ENCODE peak calls at places on chromosomes 4 and X, in four cellular contexts. One of them, this sample, is unnamed.

GRCh38 chr4:38004887-38005286 is 44.7 kb downstream of the PTTG2 start:
- DNase-seq in lower leg skin: no peak
- DNase-seq in effector memory CD4-positive, alpha-beta T cell: no peak
- DNase-seq in heart right ventricle: no peak
- DNase-seq in this sample: no peak

GRCh38 chr4:8291701-8292387 is 22.3 kb downstream of the HTRA3 start:
- DNase-seq in lower leg skin: peak; percentile 68
- DNase-seq in effector memory CD4-positive, alpha-beta T cell: no peak
- DNase-seq in heart right ventricle: no peak
- DNase-seq in this sample: no peak

GRCh38 chrX:51894697-51895336 is 1.4 kb downstream of the MAGED1 start:
- DNase-seq in lower leg skin: no peak
- DNase-seq in effector memory CD4-positive, alpha-beta T cell: no peak
- DNase-seq in heart right ventricle: peak; percentile 12
- DNase-seq in this sample: peak; percentile 46

GRCh38 chr4:126558596-126558995 is 1074.2 kb upstream of the INTU start:
- DNase-seq in lower leg skin: no peak
- DNase-seq in effector memory CD4-positive, alpha-beta T cell: no peak
- DNase-seq in heart right ventricle: no peak
- DNase-seq in this sample: no peak

GRCh38 chr4:93777081-93777460 is 51.5 kb upstream of the ATOH1 start:
- DNase-seq in lower leg skin: no peak
- DNase-seq in effector memory CD4-positive, alpha-beta T cell: no peak
- DNase-seq in heart right ventricle: no peak
- DNase-seq in this sample: no peak

GRCh38 chrX:64350047-64350446 is 45.2 kb downstream of the MTMR8 start:
- DNase-seq in lower leg skin: no peak
- DNase-seq in effector memory CD4-positive, alpha-beta T cell: no peak
- DNase-seq in heart right ventricle: no peak
- DNase-seq in this sample: no peak

GRCh38 chrX:119067023-119067739 is 5.6 kb upstream of the CT47C1 start:
- DNase-seq in lower leg skin: no peak
- DNase-seq in effector memory CD4-positive, alpha-beta T cell: no peak
- DNase-seq in heart right ventricle: peak; percentile 46
- DNase-seq in this sample: peak; percentile 48

GRCh38 chr4:15964159-15964558 is 1.2 kb upstream of the FGFBP2 start:
- DNase-seq in lower leg skin: no peak
- DNase-seq in effector memory CD4-positive, alpha-beta T cell: no peak
- DNase-seq in heart right ventricle: no peak
- DNase-seq in this sample: no peak

GRCh38 chr4:142960867-142961644 is 115.0 kb upstream of the INPP4B start:
- DNase-seq in lower leg skin: no peak
- DNase-seq in effector memory CD4-positive, alpha-beta T cell: no peak
- DNase-seq in heart right ventricle: no peak
- DNase-seq in this sample: no peak

GRCh38 chr4:97073194-97073593 is 1070.1 kb downstream of the STPG2 start:
- DNase-seq in lower leg skin: no peak
- DNase-seq in effector memory CD4-positive, alpha-beta T cell: no peak
- DNase-seq in heart right ventricle: no peak
- DNase-seq in this sample: no peak

GRCh38 chr4:27176400-27176799 is 315.8 kb downstream of the STIM2 start:
- DNase-seq in lower leg skin: no peak
- DNase-seq in effector memory CD4-positive, alpha-beta T cell: no peak
- DNase-seq in heart right ventricle: no peak
- DNase-seq in this sample: peak; percentile 10

GRCh38 chr4:83686166-83686565 is 150.3 kb downstream of the GPAT3 start:
- DNase-seq in lower leg skin: no peak
- DNase-seq in effector memory CD4-positive, alpha-beta T cell: no peak
- DNase-seq in heart right ventricle: no peak
- DNase-seq in this sample: no peak

GRCh38 chrX:14398725-14399124 is 130.6 kb upstream of the GLRA2 start:
- DNase-seq in lower leg skin: no peak
- DNase-seq in effector memory CD4-positive, alpha-beta T cell: no peak
- DNase-seq in heart right ventricle: no peak
- DNase-seq in this sample: no peak

GRCh38 chr4:6513678-6514077 is 41.3 kb upstream of the PPP2R2C start:
- DNase-seq in lower leg skin: no peak
- DNase-seq in effector memory CD4-positive, alpha-beta T cell: no peak
- DNase-seq in heart right ventricle: no peak
- DNase-seq in this sample: no peak

GRCh38 chrX:109841869-109842579 is 109.0 kb upstream of the ACSL4 start:
- DNase-seq in lower leg skin: no peak
- DNase-seq in effector memory CD4-positive, alpha-beta T cell: no peak
- DNase-seq in heart right ventricle: no peak
- DNase-seq in this sample: no peak

GRCh38 chr4:7398788-7399432 is 35.8 kb downstream of the PSAPL1 start:
- DNase-seq in lower leg skin: no peak
- DNase-seq in effector memory CD4-positive, alpha-beta T cell: no peak
- DNase-seq in heart right ventricle: no peak
- DNase-seq in this sample: no peak

GRCh38 chr4:152935138-152935537 is 985 bp upstream of the FHDC1 start:
- DNase-seq in lower leg skin: no peak
- DNase-seq in effector memory CD4-positive, alpha-beta T cell: no peak
- DNase-seq in heart right ventricle: no peak
- DNase-seq in this sample: no peak

GRCh38 chr4:54232151-54232688 is 3.1 kb downstream of the PDGFRA start:
- DNase-seq in lower leg skin: no peak
- DNase-seq in effector memory CD4-positive, alpha-beta T cell: no peak
- DNase-seq in heart right ventricle: no peak
- DNase-seq in this sample: no peak

GRCh38 chrX:20143539-20143938 is 1.9 kb upstream of the EIF1AX start:
- DNase-seq in lower leg skin: no peak
- DNase-seq in effector memory CD4-positive, alpha-beta T cell: no peak
- DNase-seq in heart right ventricle: no peak
- DNase-seq in this sample: no peak

GRCh38 chr4:123967360-123967759 is 570.8 kb downstream of the SPRY1 start:
- DNase-seq in lower leg skin: no peak
- DNase-seq in effector memory CD4-positive, alpha-beta T cell: no peak
- DNase-seq in heart right ventricle: no peak
- DNase-seq in this sample: no peak

GRCh38 chr4:7736436-7737267 is 203.0 kb downstream of the AFAP1 start:
- DNase-seq in lower leg skin: no peak
- DNase-seq in effector memory CD4-positive, alpha-beta T cell: no peak
- DNase-seq in heart right ventricle: no peak
- DNase-seq in this sample: no peak

GRCh38 chr4:2570551-2571222 is 34.2 kb downstream of the FAM193A start:
- DNase-seq in lower leg skin: no peak
- DNase-seq in effector memory CD4-positive, alpha-beta T cell: no peak
- DNase-seq in heart right ventricle: peak; percentile 26
- DNase-seq in this sample: no peak

GRCh38 chr4:38856524-38857337 is at the start of gene TLR6:
- DNase-seq in lower leg skin: no peak
- DNase-seq in effector memory CD4-positive, alpha-beta T cell: peak; percentile 46
- DNase-seq in heart right ventricle: peak; percentile 53
- DNase-seq in this sample: no peak

GRCh38 chrX:11557120-11557519 is 108.6 kb downstream of the ARHGAP6 start:
- DNase-seq in lower leg skin: no peak
- DNase-seq in effector memory CD4-positive, alpha-beta T cell: no peak
- DNase-seq in heart right ventricle: no peak
- DNase-seq in this sample: no peak

GRCh38 chr4:89266128-89266527 is 41.5 kb downstream of the GPRIN3 start:
- DNase-seq in lower leg skin: no peak
- DNase-seq in effector memory CD4-positive, alpha-beta T cell: no peak
- DNase-seq in heart right ventricle: no peak
- DNase-seq in this sample: no peak

GRCh38 chr4:82988323-82988832 is 22.2 kb downstream of the LIN54 start:
- DNase-seq in lower leg skin: no peak
- DNase-seq in effector memory CD4-positive, alpha-beta T cell: no peak
- DNase-seq in heart right ventricle: no peak
- DNase-seq in this sample: no peak

DNA sequence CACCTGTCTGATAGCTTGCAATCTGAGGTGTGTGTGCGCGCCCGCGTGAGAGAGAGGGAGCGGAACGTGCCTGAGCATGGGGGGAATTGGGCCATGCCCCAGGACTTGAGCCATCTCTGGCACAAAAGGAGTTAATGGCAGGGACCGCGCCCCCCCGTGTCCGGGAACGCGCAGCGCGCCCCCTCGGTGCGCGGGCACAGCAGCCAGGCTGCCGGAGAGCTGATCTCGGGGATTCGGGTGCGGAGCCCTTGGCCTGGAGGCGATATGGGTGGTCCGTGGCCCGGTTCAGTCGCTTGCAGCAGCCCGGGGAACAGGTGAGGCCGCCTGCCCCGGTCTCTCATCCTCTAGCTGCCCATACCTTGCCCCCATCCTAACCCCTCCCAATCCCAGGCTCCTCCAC is at the start of gene NLGN3:
- DNase-seq in lower leg skin: no peak
- DNase-seq in effector memory CD4-positive, alpha-beta T cell: no peak
- DNase-seq in heart right ventricle: no peak
- DNase-seq in this sample: peak; percentile 66
- H3K4me3 ChIP-seq in lower leg skin: no peak within 1 kb of the TSS
- H3K4me3 ChIP-seq in effector memory CD4-positive, alpha-beta T cell: no peak within 1 kb of the TSS
- H3K4me3 ChIP-seq in heart right ventricle: peak within 1 kb of the TSS; percentile 24
- H3K4me3 ChIP-seq in this sample: peak within 1 kb of the TSS; percentile 57

DNA sequence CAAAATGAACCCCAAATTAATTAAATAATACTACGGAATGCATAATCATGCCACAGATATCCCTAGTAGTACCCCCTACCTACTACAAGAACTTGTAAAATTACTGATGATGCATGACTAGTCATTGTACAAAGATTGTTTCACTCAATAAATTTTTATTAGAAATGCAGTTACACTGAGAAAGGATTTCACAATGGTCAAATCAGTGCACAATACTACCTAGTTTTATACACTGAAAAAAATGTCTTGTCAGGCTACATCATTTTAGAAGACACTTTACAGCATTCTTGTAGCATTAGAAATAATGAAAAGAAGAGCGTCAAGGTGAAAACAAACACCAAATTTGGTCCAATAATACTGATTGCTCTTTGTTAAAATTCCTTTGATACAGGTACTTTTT is 178.8 kb downstream of the GPM6A start:
- DNase-seq in lower leg skin: no peak
- DNase-seq in effector memory CD4-positive, alpha-beta T cell: no peak
- DNase-seq in heart right ventricle: no peak
- DNase-seq in this sample: no peak
- H3K4me3 ChIP-seq in lower leg skin: no peak overlapping the region
- H3K4me3 ChIP-seq in effector memory CD4-positive, alpha-beta T cell: no peak overlapping the region
- H3K4me3 ChIP-seq in heart right ventricle: no peak overlapping the region
- H3K4me3 ChIP-seq in this sample: no peak overlapping the region

GRCh38 chrX:154409222-154409871 is at the start of gene DNASE1L1:
- DNase-seq in lower leg skin: peak; percentile 96
- DNase-seq in effector memory CD4-positive, alpha-beta T cell: no peak
- DNase-seq in heart right ventricle: peak; percentile 83
- DNase-seq in this sample: no peak
- H3K4me3 ChIP-seq in lower leg skin: no peak within 1 kb of the TSS
- H3K4me3 ChIP-seq in effector memory CD4-positive, alpha-beta T cell: no peak within 1 kb of the TSS
- H3K4me3 ChIP-seq in heart right ventricle: peak within 1 kb of the TSS; percentile 46
- H3K4me3 ChIP-seq in this sample: peak within 1 kb of the TSS; percentile 9

DNA sequence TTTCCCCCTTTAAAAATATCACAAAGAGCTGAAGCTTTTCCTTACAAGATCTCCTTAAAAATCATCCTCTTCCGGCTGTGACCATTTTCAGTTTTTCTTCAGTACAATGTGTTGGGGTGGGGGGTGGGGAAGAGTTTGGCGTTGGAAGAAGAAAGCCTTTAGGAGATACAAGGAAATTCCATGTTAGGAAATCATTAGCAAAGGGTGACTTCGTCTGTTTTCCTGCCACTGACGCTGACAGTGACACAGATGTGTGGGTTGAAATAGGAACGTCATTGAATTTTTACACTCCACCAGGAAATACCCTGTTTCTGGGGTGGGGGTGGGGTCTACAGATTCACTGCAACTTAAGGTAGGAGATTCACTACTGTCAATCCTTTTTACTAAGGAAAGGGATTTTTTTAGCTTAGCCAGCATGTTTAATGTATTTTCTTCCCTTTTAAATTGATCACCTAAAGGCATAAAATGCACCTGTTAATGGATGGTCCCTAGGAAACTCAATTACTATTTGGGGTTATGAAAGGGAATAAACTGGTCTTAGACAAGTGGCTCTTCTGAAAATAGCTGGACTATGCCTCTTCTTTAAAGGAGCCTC is 3.9 kb downstream of the MAMLD1 start:
- DNase-seq in lower leg skin: no peak
- DNase-seq in effector memory CD4-positive, alpha-beta T cell: no peak
- DNase-seq in heart right ventricle: no peak
- DNase-seq in this sample: no peak
- H3K4me3 ChIP-seq in lower leg skin: no peak overlapping the region
- H3K4me3 ChIP-seq in effector memory CD4-positive, alpha-beta T cell: no peak overlapping the region
- H3K4me3 ChIP-seq in heart right ventricle: peak overlapping the region; percentile 59
- H3K4me3 ChIP-seq in this sample: peak overlapping the region; percentile 64

DNA sequence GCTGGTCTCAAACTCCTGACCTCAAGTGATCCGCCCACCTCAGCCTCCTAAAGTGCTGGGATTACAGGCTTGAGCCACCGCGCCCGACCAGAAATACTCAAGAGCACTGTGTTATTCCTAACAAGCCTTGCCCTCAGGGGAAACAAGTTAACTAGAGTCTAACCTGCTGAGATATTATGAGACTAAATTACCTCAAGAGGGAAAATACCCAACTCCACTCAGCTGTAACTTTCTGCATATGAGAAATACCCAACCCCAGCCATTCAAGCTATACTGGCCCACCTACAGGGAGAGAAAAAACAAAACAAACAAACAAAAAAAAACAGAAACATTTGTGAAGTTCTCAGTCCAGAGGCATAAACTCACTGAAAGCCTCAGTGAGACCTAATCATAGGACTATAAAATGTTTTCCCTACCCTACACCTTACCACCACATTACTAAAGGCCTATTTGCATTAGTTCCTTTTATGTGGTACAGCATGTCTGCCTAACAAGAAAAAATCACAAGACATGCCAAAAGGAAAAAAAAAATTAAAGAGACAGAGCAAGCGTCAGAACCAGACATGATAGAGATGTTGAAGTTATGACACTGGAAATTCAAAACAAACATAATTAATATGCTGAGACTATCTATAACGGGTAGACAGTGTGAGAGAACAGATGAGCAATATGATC is 876.0 kb downstream of the FSTL5 start:
- DNase-seq in lower leg skin: no peak
- DNase-seq in effector memory CD4-positive, alpha-beta T cell: no peak
- DNase-seq in heart right ventricle: no peak
- DNase-seq in this sample: no peak
- H3K4me3 ChIP-seq in lower leg skin: no peak overlapping the region
- H3K4me3 ChIP-seq in effector memory CD4-positive, alpha-beta T cell: no peak overlapping the region
- H3K4me3 ChIP-seq in heart right ventricle: no peak overlapping the region
- H3K4me3 ChIP-seq in this sample: no peak overlapping the region

DNA sequence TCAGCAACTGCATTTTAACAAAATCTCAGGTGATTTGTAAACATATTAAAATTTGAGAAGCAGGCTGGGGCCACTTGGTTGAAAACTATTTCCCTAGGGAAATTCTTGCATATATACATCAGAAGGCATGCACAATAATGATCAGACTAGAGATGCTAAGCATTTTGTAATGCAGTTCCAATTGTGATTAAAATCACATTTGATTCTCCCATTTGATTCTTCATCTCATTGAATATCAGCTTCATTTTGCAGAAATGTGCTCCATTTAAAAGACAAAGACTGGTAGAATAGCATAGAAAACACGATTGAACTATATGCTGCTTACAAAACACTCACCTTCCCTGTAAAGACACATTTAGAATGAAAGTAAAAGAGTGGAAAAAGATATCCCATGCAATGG is 32.4 kb upstream of the FHIP1A start:
- DNase-seq in lower leg skin: no peak
- DNase-seq in effector memory CD4-positive, alpha-beta T cell: no peak
- DNase-seq in heart right ventricle: no peak
- DNase-seq in this sample: no peak
- H3K4me3 ChIP-seq in lower leg skin: no peak overlapping the region
- H3K4me3 ChIP-seq in effector memory CD4-positive, alpha-beta T cell: no peak overlapping the region
- H3K4me3 ChIP-seq in heart right ventricle: no peak overlapping the region
- H3K4me3 ChIP-seq in this sample: no peak overlapping the region

GRCh38 chrX:40074080-40074958 is 23.4 kb downstream of the BCOR start:
- DNase-seq in lower leg skin: no peak
- DNase-seq in effector memory CD4-positive, alpha-beta T cell: no peak
- DNase-seq in heart right ventricle: no peak
- DNase-seq in this sample: no peak
- H3K4me3 ChIP-seq in lower leg skin: no peak overlapping the region
- H3K4me3 ChIP-seq in effector memory CD4-positive, alpha-beta T cell: no peak overlapping the region
- H3K4me3 ChIP-seq in heart right ventricle: no peak overlapping the region
- H3K4me3 ChIP-seq in this sample: no peak overlapping the region